ENCODE peak calls at places on chromosomes 16 and 17, in six cellular contexts. J is IMR-90, L is breast epithelium, F is heart right ventricle, H is epithelial cell of proximal tubule, M is HCT116. Y is an unnamed sample.

GRCh38 chr16:85396879-85397871 is 215.9 kb upstream of the GSE1 start:
- DNase-seq in M (no peak), L (no peak), H (no peak), J (no peak), F (peak; percentile 14), Y (peak; percentile 23)

GRCh38 chr17:5587431-5588032 is 3.2 kb upstream of the NLRP1 start:
- DNase-seq in M (peak; percentile 68), H (no peak), J (peak; percentile 76), L (no peak), F (no peak), Y (peak; percentile 87)

GRCh38 chr17:42866631-42867575 is 15.9 kb downstream of the AOC3 start:
- DNase-seq in F (no peak), H (no peak), J (no peak), L (no peak), M (no peak), Y (no peak)

GRCh38 chr17:31499771-31500554 is 108.5 kb downstream of the RAB11FIP4 start:
- DNase-seq in H (no peak), L (peak; percentile 77), J (peak; percentile 22), M (peak; percentile 42), F (peak; percentile 71), Y (no peak)

GRCh38 chr16:27189335-27189972 is 13.9 kb upstream of the KDM8 start:
- DNase-seq in M (no peak), F (no peak), J (no peak), L (no peak), H (no peak), Y (no peak)

GRCh38 chr17:50955160-50955559 is 89.0 kb upstream of the TOB1 start:
- DNase-seq in H (no peak), F (no peak), L (no peak), J (no peak), M (no peak), Y (no peak)

GRCh38 chr16:21727344-21727743 is 63.6 kb downstream of the OTOA start:
- DNase-seq in H (no peak), J (no peak), F (no peak), L (no peak), M (no peak), Y (peak; percentile 14)

GRCh38 chr17:1110844-1111598 is 68.8 kb downstream of the ABR start:
- DNase-seq in F (peak; percentile 60), H (peak; percentile 37), J (peak; percentile 91), L (no peak), M (peak; percentile 88), Y (peak; percentile 85)

GRCh38 chr16:53083123-53083522 is 28.3 kb downstream of the CHD9 start:
- DNase-seq in H (no peak), J (peak; percentile 43), M (no peak), F (no peak), L (no peak), Y (no peak)

GRCh38 chr16:85416267-85417109 is 196.6 kb upstream of the GSE1 start:
- DNase-seq in F (peak; percentile 64), L (peak; percentile 74), H (no peak), M (peak; percentile 58), J (peak; percentile 15), Y (peak; percentile 49)

GRCh38 chr17:28743243-28744103 is at the start of gene TRAF4:
- DNase-seq in L (peak; percentile 81), H (no peak), M (peak; percentile 79), F (peak; percentile 79), J (peak; percentile 84), Y (peak; percentile 85)

GRCh38 chr16:81780350-81780749 is 1.3 kb downstream of the PLCG2 start:
- DNase-seq in M (no peak), H (no peak), F (no peak), L (no peak), J (no peak), Y (no peak)

GRCh38 chr16:67800252-67801046 is 5.9 kb downstream of the RANBP10 start:
- DNase-seq in F (no peak), H (no peak), L (no peak), J (no peak), M (no peak), Y (peak; percentile 48)

GRCh38 chr16:56625140-56625942 is at the start of gene MT1E:
- DNase-seq in H (no peak), M (peak; percentile 77), F (peak; percentile 85), L (peak; percentile 84), J (peak; percentile 76), Y (peak; percentile 96)

GRCh38 chr17:43800736-43801135 is 20.5 kb downstream of the CFAP97D1 start:
- DNase-seq in M (no peak), L (no peak), H (no peak), F (no peak), J (no peak), Y (no peak)

GRCh38 chr16:14013571-14014283 is 57.4 kb upstream of the MRTFB start:
- DNase-seq in F (no peak), L (no peak), H (peak; percentile 97), J (peak; percentile 93), M (no peak), Y (peak; percentile 98)

GRCh38 chr16:57704905-57705852 is 10.6 kb downstream of the DRC7 start:
- DNase-seq in L (no peak), J (no peak), M (no peak), H (no peak), F (no peak), Y (no peak)

GRCh38 chr17:81553018-81553615 is 964 bp upstream of the FAAP100 start:
- DNase-seq in J (peak; percentile 66), F (peak; percentile 53), M (peak; percentile 80), H (no peak), L (peak; percentile 88), Y (peak; percentile 70)

GRCh38 chr16:9048302-9048700 is 43.1 kb upstream of the HAPSTR1 start:
- DNase-seq in H (no peak), L (no peak), J (peak; percentile 34), M (peak; percentile 29), F (no peak), Y (no peak)

GRCh38 chr17:33050611-33051140 is 59.0 kb downstream of the SPACA3 start:
- DNase-seq in J (no peak), H (no peak), M (no peak), F (no peak), L (no peak), Y (no peak)

GRCh38 chr17:41382396-41382795 is 290 bp upstream of the KRT34 start:
- DNase-seq in M (no peak), L (no peak), F (no peak), H (no peak), J (peak; percentile 45), Y (peak; percentile 82)

GRCh38 chr16:11105038-11105903 is 150.7 kb downstream of the SOCS1 start:
- DNase-seq in J (peak; percentile 98), M (no peak), F (no peak), L (no peak), H (peak; percentile 83), Y (peak; percentile 90)

GRCh38 chr17:7252176-7253043 is at the start of gene ELP5:
- DNase-seq in M (peak; percentile 92), H (peak; percentile 68), J (peak; percentile 94), L (peak; percentile 94), F (peak; percentile 95), Y (peak; percentile 97)
- TF ChIP-seq CTCF in M (peak; percentile 27), H (peak; percentile 9), J (peak; percentile 19), L (peak; percentile 34), F (no peak), Y (no peak)

GRCh38 chr17:75261336-75262111 is at the start of the genes GGA3 and MRPS7:
- DNase-seq in H (no peak), L (peak; percentile 95), F (peak; percentile 97), M (peak; percentile 89), J (peak; percentile 90), Y (peak; percentile 97)

GRCh38 chr17:75265614-75266314 is 4.1 kb downstream of the MRPS7 start:
- DNase-seq in J (no peak), H (no peak), L (no peak), F (no peak), M (no peak), Y (no peak)

GRCh38 chr17:75260679-75261335 is 599 bp downstream of the GGA3 start:
- DNase-seq in J (peak; percentile 24), L (no peak), M (no peak), H (no peak), F (no peak), Y (no peak)

GRCh38 chr17:75262112-75262606 is 480 bp downstream of the MRPS7 start:
- DNase-seq in J (no peak), M (no peak), F (no peak), H (no peak), L (no peak), Y (no peak)

GRCh38 chr17:75263051-75263450 is 1.4 kb downstream of the MRPS7 start:
- DNase-seq in L (no peak), F (no peak), H (no peak), M (no peak), J (no peak), Y (no peak)
- H3K4me3 ChIP-seq in L (no peak overlapping the region), F (no peak overlapping the region), H (peak overlapping the region; percentile 99), M (peak overlapping the region; percentile 97), J (no peak overlapping the region), Y (no peak overlapping the region)

DNA sequence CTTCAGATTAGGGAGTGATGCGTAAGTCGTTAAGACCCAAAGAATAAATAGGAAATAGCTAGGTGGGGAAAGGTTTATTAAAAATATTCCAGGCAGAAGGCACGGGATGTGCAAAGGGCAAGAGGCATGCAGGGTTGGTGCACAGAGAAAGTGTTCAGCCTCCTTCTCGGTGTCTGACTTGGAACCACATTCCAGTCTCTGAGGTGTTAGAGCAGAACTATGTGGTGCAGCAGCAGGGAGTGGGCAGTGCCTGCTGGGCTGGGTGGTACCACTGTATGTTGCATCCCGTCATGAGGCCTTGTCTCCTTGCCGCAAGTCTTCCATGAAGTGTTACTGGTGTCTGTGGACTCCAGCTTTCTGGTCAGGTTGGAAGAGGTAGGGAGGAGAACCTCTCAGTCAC is 11.1 kb downstream of the NKD1 start:
- DNase-seq in L (no peak), J (no peak), F (no peak), M (no peak), H (no peak), Y (no peak)
- TF ChIP-seq CTCF in L (no peak), J (no peak), F (no peak), M (no peak), H (no peak), Y (no peak)

GRCh38 chr17:14304876-14305636 is 4.2 kb downstream of the HS3ST3B1 start:
- DNase-seq in M (no peak), L (no peak), J (no peak), H (no peak), F (no peak), Y (no peak)
- H3K4me3 ChIP-seq in M (no peak overlapping the region), L (no peak overlapping the region), J (no peak overlapping the region), H (no peak overlapping the region), F (no peak overlapping the region), Y (no peak overlapping the region)

GRCh38 chr17:7045492-7046126 is 1.7 kb upstream of the SLC16A11 start:
- DNase-seq in H (no peak), F (no peak), L (no peak), M (peak; percentile 67), J (peak; percentile 87), Y (peak; percentile 64)
- TF ChIP-seq CTCF in H (peak; percentile 83), F (peak; percentile 59), L (peak; percentile 89), M (peak; percentile 96), J (peak; percentile 93), Y (peak; percentile 62)

DNA sequence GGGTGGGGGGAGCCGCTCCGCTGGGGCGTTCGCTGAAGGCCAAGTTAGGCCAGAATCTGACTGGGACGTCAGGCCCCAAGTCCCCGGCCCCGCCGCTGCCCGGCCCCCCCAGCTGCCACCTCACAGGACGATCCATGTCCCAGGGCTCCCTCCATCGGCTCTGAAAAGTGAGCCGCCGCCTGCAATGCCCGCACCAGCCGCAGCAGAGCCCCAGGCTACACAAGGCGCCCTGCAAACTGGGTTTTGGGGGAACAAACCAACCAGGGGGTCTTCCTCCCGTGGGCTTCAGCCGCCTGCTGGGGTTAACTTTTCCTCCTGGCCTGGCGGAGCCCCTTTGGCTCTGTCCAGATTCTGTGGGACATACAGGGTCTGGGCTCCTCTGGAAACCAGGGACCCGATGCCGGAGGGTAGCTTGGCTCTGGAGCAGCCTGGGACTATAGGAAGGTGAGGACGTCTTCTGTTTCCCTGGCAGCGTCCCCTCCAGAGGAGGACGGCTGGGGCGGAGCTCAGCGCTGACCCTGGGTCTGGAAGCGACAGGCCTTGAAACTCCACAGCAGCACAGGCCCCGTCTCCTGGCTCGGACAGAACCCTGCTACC is 835 bp downstream of the NME4 start:
- DNase-seq in L (peak; percentile 80), H (no peak), J (peak; percentile 61), F (peak; percentile 74), M (peak; percentile 28), Y (peak; percentile 89)
- H3K4me3 ChIP-seq in L (peak overlapping the region; percentile 56), H (peak overlapping the region; percentile 25), J (no peak overlapping the region), F (no peak overlapping the region), M (no peak overlapping the region), Y (peak overlapping the region; percentile 54)

Y was measured in foreskin fibroblast.